ENCODE peak calls at places on chromosomes 4 and X, in eight cellular contexts. T is activated CD8-positive, alpha-beta memory T cell treated with anti-CD3 and anti-CD28 coated beads for 4 hours; D is natural killer cell; O is ureter; X is T follicular helper cell; G is dermis blood vessel endothelial cell; V is non-pigmented ciliary epithelial cell; I is EL. F is an unnamed sample.
A peak's percentile ranks its signal among the peaks of the same experiment; 100 is the strongest.

GRCh38 chrX:103688949-103689348 is 2.5 kb upstream of the MORF4L2 start:
- DNase-seq in I (peak; percentile 35), O (no peak), T (no peak), V (no peak), D (no peak), X (no peak), G (peak; percentile 48), F (no peak)

GRCh38 chr4:142497606-142498005 is 348.5 kb downstream of the INPP4B start:
- DNase-seq in V (no peak), I (no peak), X (no peak), T (no peak), D (no peak), O (no peak), G (no peak), F (no peak)

GRCh38 chrX:34053931-34054330 is 78.2 kb downstream of the FAM47A start:
- DNase-seq in D (no peak), I (no peak), V (no peak), T (no peak), G (no peak), X (no peak), O (no peak), F (no peak)

GRCh38 chr4:186249785-186250739 is 15.9 kb upstream of the F11 start:
- DNase-seq in G (no peak), O (no peak), X (no peak), D (no peak), I (peak; percentile 27), V (peak; percentile 9), T (no peak), F (no peak)

GRCh38 chr4:72987741-72988729 is 81.5 kb downstream of the COX18 start:
- DNase-seq in D (no peak), T (no peak), G (peak; percentile 4), O (no peak), X (no peak), V (no peak), I (peak; percentile 57), F (no peak)

GRCh38 chr4:67320645-67321044 is 224.7 kb downstream of the CENPC start:
- DNase-seq in D (no peak), X (no peak), V (no peak), T (no peak), O (no peak), G (no peak), I (no peak), F (no peak)

GRCh38 chr4:6198768-6199343 is 1.5 kb downstream of the JAKMIP1 start:
- DNase-seq in T (no peak), O (no peak), V (no peak), X (no peak), G (no peak), D (no peak), I (no peak), F (peak; percentile 89)

GRCh38 chr4:98687876-98688275 is 29.5 kb upstream of the TSPAN5 start:
- DNase-seq in X (no peak), D (no peak), I (no peak), G (peak; percentile 25), O (no peak), V (no peak), T (no peak), F (no peak)

GRCh38 chrX:138886769-138887168 is 175.3 kb upstream of the FGF13 start:
- DNase-seq in G (no peak), I (no peak), X (no peak), T (no peak), V (no peak), D (no peak), O (no peak), F (no peak)

GRCh38 chr4:23324291-23324690 is 565.6 kb downstream of the PPARGC1A start:
- DNase-seq in G (no peak), I (no peak), D (no peak), O (no peak), V (peak; percentile 26), X (no peak), T (no peak), F (no peak)

GRCh38 chr4:2465032-2465431 is 3.9 kb upstream of the RNF4 start:
- DNase-seq in V (no peak), I (no peak), T (no peak), G (no peak), X (no peak), D (no peak), O (no peak), F (no peak)

GRCh38 chr4:101328063-101328602 is 19.2 kb downstream of the PPP3CA start:
- DNase-seq in G (no peak), D (no peak), V (no peak), T (no peak), I (no peak), O (no peak), X (no peak), F (no peak)

GRCh38 chrX:107542500-107542899 is 85.8 kb upstream of the PRPS1 start:
- DNase-seq in V (no peak), D (no peak), G (peak; percentile 13), I (no peak), X (no peak), O (no peak), T (no peak), F (no peak)

GRCh38 chrX:119983494-119983893 is 39.9 kb upstream of the NKAP start:
- DNase-seq in O (no peak), T (no peak), X (no peak), G (no peak), I (no peak), D (no peak), V (no peak), F (no peak)

GRCh38 chr4:40856836-40857362 is 107.1 kb downstream of the NSUN7 start:
- DNase-seq in G (peak; percentile 46), T (peak; percentile 5), I (peak; percentile 43), O (peak; percentile 62), D (no peak), X (no peak), V (no peak), F (peak; percentile 68)

GRCh38 chr4:174714393-174715211 is 114.4 kb downstream of the GLRA3 start:
- DNase-seq in X (no peak), V (peak; percentile 27), G (peak; percentile 20), D (no peak), I (peak; percentile 34), T (no peak), O (no peak), F (no peak)